ENCODE peak calls at places on chromosomes 11 and 22, in nine cellular contexts. D is fibroblast of the aortic adventitia; E is progenitor cell of endocrine pancreas; Q is nephron progenitor cell; L is activated CD8-positive, alpha-beta memory T cell treated with anti-CD3 and anti-CD28 coated beads, Interleukin-2, amount 50 U/mL, for 48 hours; F is Daoy; G is iris pigment epithelial cell; R is ureter; Y is NCI-H2029. N is an unnamed sample.

GRCh38 chr11:19511413-19512183 is 201.0 kb upstream of the NAV2 start:
- DNase-seq in R (peak; percentile 49), G (no peak), L (no peak), E (no peak), Q (no peak), F (peak; percentile 19), D (peak; percentile 92), Y (peak; percentile 88), N (no peak)

GRCh38 chr11:79087238-79087956 is 353.4 kb downstream of the TENM4 start:
- DNase-seq in Y (no peak), Q (peak; percentile 27), D (peak; percentile 82), E (no peak), F (peak; percentile 81), G (peak; percentile 38), L (no peak), R (no peak), N (no peak)

GRCh38 chr11:86119062-86119461 is 50.2 kb upstream of the PICALM start:
- DNase-seq in E (no peak), D (peak; percentile 21), Y (no peak), Q (no peak), G (no peak), F (no peak), L (no peak), R (no peak), N (no peak)

GRCh38 chr22:24968066-24968561 is 15.6 kb downstream of the KIAA1671 start:
- DNase-seq in D (peak; percentile 51), F (peak; percentile 53), Q (no peak), G (no peak), L (no peak), E (no peak), R (no peak), Y (no peak), N (no peak)

GRCh38 chr11:75240381-75241035 is at the start of gene TPBGL:
- DNase-seq in G (peak; percentile 6), F (peak; percentile 54), D (no peak), Q (peak; percentile 58), E (no peak), Y (no peak), L (peak; percentile 62), R (no peak), N (no peak)

GRCh38 chr11:61541568-61541967 is 33.0 kb downstream of the LRRC10B start:
- DNase-seq in D (peak; percentile 70), Y (peak; percentile 85), L (no peak), F (peak; percentile 37), E (no peak), Q (peak; percentile 38), G (peak; percentile 40), R (no peak), N (no peak)

GRCh38 chr11:35013514-35014191 is 97.2 kb downstream of the PDHX start:
- DNase-seq in Q (no peak), R (no peak), G (no peak), E (no peak), L (no peak), F (no peak), D (no peak), Y (no peak), N (peak; percentile 20)

GRCh38 chr11:92969293-92969633 is 188 bp upstream of the MTNR1B start:
- DNase-seq in L (no peak), D (no peak), E (no peak), G (no peak), Q (no peak), Y (no peak), F (no peak), R (no peak), N (no peak)

GRCh38 chr11:95248666-95249467 is 17.9 kb upstream of the SESN3 start:
- DNase-seq in L (no peak), Y (no peak), D (no peak), Q (no peak), F (no peak), R (no peak), G (no peak), E (no peak), N (no peak)

GRCh38 chr11:64643258-64643881 is 52.4 kb downstream of the SLC22A12 start:
- DNase-seq in Y (no peak), L (no peak), E (no peak), R (no peak), G (no peak), Q (peak; percentile 55), D (no peak), F (peak; percentile 30), N (no peak)

GRCh38 chr11:102360681-102361080 is 13.7 kb downstream of the BIRC2 start:
- DNase-seq in R (no peak), F (no peak), D (no peak), G (no peak), Y (no peak), E (no peak), Q (no peak), L (no peak), N (no peak)

GRCh38 chr11:67648140-67648795 is 2.3 kb downstream of the ACY3 start:
- DNase-seq in R (peak; percentile 39), Q (no peak), Y (no peak), D (no peak), E (no peak), G (no peak), L (peak; percentile 74), F (peak; percentile 39), N (peak; percentile 44)

GRCh38 chr22:48004038-48004437 is 1241.6 kb downstream of the TBC1D22A start:
- DNase-seq in G (no peak), L (no peak), R (no peak), F (no peak), E (no peak), D (no peak), Y (no peak), Q (no peak), N (no peak)